ENCODE peak calls at places on chromosomes 5 and 9, in five cellular contexts. C is sigmoid colon, I is right atrium auricular region, L is AG04450, Q is cardiac muscle cell. E is an unnamed sample.

GRCh38 chr5:178117911-178118310 is 4.6 kb downstream of the N4BP3 start:
- DNase-seq in C (no peak), I (no peak), L (no peak), Q (no peak), E (no peak)

GRCh38 chr5:137226081-137226480 is 273.0 kb downstream of the SPOCK1 start:
- DNase-seq in C (no peak), I (no peak), Q (no peak), L (no peak), E (no peak)

GRCh38 chr5:68661237-68661636 is 432.6 kb upstream of the SLC30A5 start:
- DNase-seq in C (no peak), Q (peak; percentile 54), L (no peak), I (no peak), E (no peak)

GRCh38 chr5:120678279-120678678 is 214.2 kb downstream of the PRR16 start:
- DNase-seq in C (no peak), Q (no peak), L (peak; percentile 11), I (no peak), E (no peak)

GRCh38 chr9:106920701-106921283 is 57.8 kb downstream of the ZNF462 start:
- DNase-seq in Q (peak; percentile 52), I (no peak), C (no peak), L (no peak), E (no peak)

GRCh38 chr5:55427157-55427556 is 107.6 kb downstream of the PLPP1 start:
- DNase-seq in I (no peak), L (peak; percentile 55), C (no peak), Q (peak; percentile 67), E (no peak)

GRCh38 chr5:135493406-135494180 is 41.4 kb upstream of the TIFAB start:
- DNase-seq in C (no peak), I (peak; percentile 57), L (peak; percentile 57), Q (peak; percentile 84), E (no peak)

GRCh38 chr5:93196986-93197385 is 384.0 kb downstream of the NR2F1-AS1 start:
- DNase-seq in I (no peak), C (no peak), Q (no peak), L (no peak), E (no peak)

GRCh38 chr9:120348951-120349429 is 231.0 kb downstream of the CDK5RAP2 start:
- DNase-seq in I (no peak), C (no peak), L (no peak), Q (peak; percentile 79), E (no peak)

GRCh38 chr9:136239135-136239962 is 6.3 kb downstream of the QSOX2 start:
- DNase-seq in Q (no peak), I (no peak), L (no peak), C (no peak), E (no peak)

GRCh38 chr5:179475211-179475840 is 75.0 kb upstream of the RUFY1 start:
- DNase-seq in Q (peak; percentile 42), I (no peak), C (no peak), L (no peak), E (no peak)

GRCh38 chr5:152004095-152004494 is 79.4 kb upstream of the GLRA1 start:
- DNase-seq in C (no peak), Q (no peak), I (no peak), L (no peak), E (no peak)

GRCh38 chr9:95095619-95096355 is 221.7 kb downstream of the FANCC start:
- DNase-seq in Q (no peak), C (no peak), I (no peak), L (no peak), E (no peak)

GRCh38 chr9:3948826-3949578 is 350.9 kb downstream of the GLIS3 start:
- DNase-seq in C (no peak), L (no peak), Q (peak; percentile 83), I (no peak), E (no peak)

GRCh38 chr5:93192107-93192506 is 388.9 kb downstream of the NR2F1-AS1 start:
- DNase-seq in L (peak; percentile 78), C (no peak), I (no peak), Q (peak; percentile 77), E (no peak)

GRCh38 chr5:42377496-42377895 is 45.7 kb upstream of the GHR start:
- DNase-seq in Q (peak; percentile 0), L (no peak), C (no peak), I (no peak), E (no peak)

GRCh38 chr5:72013741-72014703 is 93.3 kb upstream of the MAP1B start:
- DNase-seq in I (no peak), Q (peak; percentile 65), L (peak; percentile 16), C (no peak), E (no peak)

GRCh38 chr9:21801683-21802417 is 586 bp upstream of the MTAP start:
- DNase-seq in I (peak; percentile 72), L (peak; percentile 50), Q (peak; percentile 90), C (peak; percentile 92), E (peak; percentile 85)

GRCh38 chr5:152505442-152506042 is 100.5 kb upstream of the NMUR2 start:
- DNase-seq in I (no peak), Q (peak; percentile 63), L (peak; percentile 1), C (no peak), E (no peak)

GRCh38 chr9:121344062-121344696 is 25.9 kb downstream of the STOM start:
- DNase-seq in Q (no peak), C (no peak), L (no peak), I (no peak), E (no peak)

GRCh38 chr9:86713970-86714369 is 233.3 kb downstream of the GAS1 start:
- DNase-seq in C (no peak), I (no peak), L (no peak), Q (peak; percentile 61), E (no peak)

GRCh38 chr9:14322211-14323082 is 8.5 kb upstream of the NFIB start:
- DNase-seq in I (peak; percentile 91), C (peak; percentile 96), L (no peak), Q (peak; percentile 98), E (peak; percentile 95)

GRCh38 chr5:120466337-120467006 is 2.4 kb downstream of the PRR16 start:
- DNase-seq in Q (no peak), C (no peak), I (no peak), L (no peak), E (no peak)

GRCh38 chr9:116421006-116421538 is 266.0 kb upstream of the TRIM32 start:
- DNase-seq in C (no peak), L (no peak), I (no peak), Q (peak; percentile 41), E (no peak)

GRCh38 chr9:134322781-134323241 is 3.4 kb upstream of the RXRA start:
- DNase-seq in Q (no peak), C (peak; percentile 59), L (no peak), I (no peak), E (no peak)

GRCh38 chr9:103444157-103444556 is 449.0 kb downstream of the CYLC2 start:
- DNase-seq in C (no peak), Q (peak; percentile 1), I (no peak), L (no peak), E (no peak)

GRCh38 chr5:52342361-52342760 is 445.4 kb upstream of the ITGA1 start:
- DNase-seq in I (no peak), Q (no peak), C (no peak), L (no peak), E (no peak)

GRCh38 chr5:170225326-170226137 is 7.3 kb upstream of the C5orf58 start:
- DNase-seq in L (no peak), C (peak; percentile 86), Q (peak; percentile 77), I (peak; percentile 85), E (no peak)

DNA sequence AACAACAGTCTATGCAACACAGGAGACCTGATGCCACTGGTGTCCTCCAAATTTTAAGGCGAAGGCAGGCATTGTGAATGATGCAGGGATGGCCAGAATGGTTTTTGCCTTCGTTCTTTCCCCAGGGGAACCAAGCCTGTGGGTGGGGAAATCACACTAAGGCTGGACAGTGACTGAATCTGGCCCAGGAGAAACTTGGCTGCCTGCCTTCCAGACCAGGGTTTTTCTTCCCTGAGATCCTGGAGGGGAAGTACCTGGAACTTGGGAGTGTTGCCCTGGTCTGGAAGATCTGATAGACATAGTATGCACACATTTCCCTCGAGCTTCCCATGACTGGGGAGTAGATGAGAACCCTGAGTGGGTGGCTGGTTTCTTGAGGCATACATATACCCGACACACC is 699 bp upstream of the IL11RA start:
- DNase-seq in L (no peak), C (peak; percentile 81), Q (peak; percentile 69), I (no peak), E (no peak)
- H3K27ac ChIP-seq in L (no peak overlapping the region), C (peak overlapping the region; percentile 83), Q (peak overlapping the region; percentile 81), I (peak overlapping the region; percentile 85), E (peak overlapping the region; percentile 91)

GRCh38 chr5:96175090-96175489 is 213.4 kb upstream of the ELL2 start:
- DNase-seq in C (no peak), L (no peak), I (no peak), Q (peak; percentile 19), E (no peak)
- TF ChIP-seq CTCF in C (no peak), L (peak; percentile 27), I (no peak), Q (peak; percentile 24), E (no peak)

DNA sequence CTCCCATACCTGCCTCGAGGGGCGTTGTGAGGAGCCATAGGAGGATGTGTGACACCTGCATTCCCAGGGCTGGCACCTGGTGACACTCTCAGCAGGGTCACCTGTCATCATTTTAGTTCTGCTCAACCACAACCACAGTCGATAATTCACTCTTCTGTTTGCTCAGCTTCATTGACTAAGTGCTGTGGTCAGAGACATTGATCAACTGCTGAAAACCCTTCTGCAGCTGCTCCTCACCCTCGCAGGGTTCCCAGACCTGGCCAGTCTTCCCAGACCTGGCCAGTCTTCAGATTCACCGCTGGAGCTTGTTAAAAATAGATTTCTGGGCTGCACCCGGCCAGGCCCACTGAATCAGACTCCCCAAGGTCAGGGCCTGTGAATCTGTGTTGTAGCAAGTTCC is 92.8 kb downstream of the MVB12B start:
- DNase-seq in I (no peak), L (no peak), Q (no peak), C (no peak), E (no peak)
- H3K27ac ChIP-seq in I (no peak overlapping the region), L (no peak overlapping the region), Q (no peak overlapping the region), C (no peak overlapping the region), E (no peak overlapping the region)

GRCh38 chr9:88741335-88741734 is 206.4 kb downstream of the NXNL2 start:
- DNase-seq in L (no peak), C (no peak), Q (no peak), I (no peak), E (no peak)
- TF ChIP-seq CTCF in L (peak; percentile 40), C (peak; percentile 16), Q (peak; percentile 33), I (no peak), E (no peak)